ENCODE peak calls at places on chromosomes 16 and 17, in seven cellular contexts. J is fibroblast of lung, H is prostate gland, U is GM23338, Z is suprapubic skin, X is endodermal cell, A is heart right ventricle. W is an unnamed sample.

GRCh38 chr17:51475650-51476221 is 215.4 kb downstream of the UTP18 start:
- DNase-seq in Z (no peak), A (no peak), J (no peak), H (no peak), U (no peak), X (no peak), W (no peak)

GRCh38 chr17:50299776-50300175 is 25.5 kb downstream of the TMEM92 start:
- DNase-seq in H (no peak), J (no peak), A (no peak), Z (no peak), U (no peak), X (no peak), W (no peak)

GRCh38 chr16:9004183-9004582 is 40.5 kb upstream of the USP7 start:
- DNase-seq in U (no peak), H (no peak), A (no peak), J (no peak), X (no peak), Z (no peak), W (no peak)

GRCh38 chr17:78617371-78618061 is 40.3 kb upstream of the DNAH17 start:
- DNase-seq in U (no peak), H (no peak), A (no peak), Z (no peak), J (peak; percentile 23), X (no peak), W (no peak)

GRCh38 chr16:72884573-72884972 is 163.4 kb downstream of the ZFHX3 start:
- DNase-seq in U (no peak), X (no peak), Z (no peak), A (no peak), H (no peak), J (no peak), W (no peak)

GRCh38 chr16:83211711-83212110 is 584.9 kb downstream of the CDH13 start:
- DNase-seq in U (peak; percentile 16), Z (no peak), X (peak; percentile 58), H (no peak), J (no peak), A (no peak), W (no peak)

GRCh38 chr17:27929990-27930389 is 36.8 kb upstream of the LYRM9 start:
- DNase-seq in Z (no peak), J (peak; percentile 17), U (no peak), A (no peak), X (no peak), H (no peak), W (no peak)

GRCh38 chr16:2825049-2825742 is 4.9 kb upstream of the ZG16B start:
- DNase-seq in Z (peak; percentile 64), A (no peak), U (no peak), J (no peak), H (no peak), X (peak; percentile 33), W (no peak)

GRCh38 chr17:1037238-1037879 is 40.4 kb downstream of the TIMM22 start:
- DNase-seq in J (no peak), X (peak; percentile 47), Z (no peak), U (no peak), A (no peak), H (no peak), W (no peak)

GRCh38 chr17:47096343-47096742 is 92.8 kb downstream of the CDC27 start:
- DNase-seq in A (no peak), U (no peak), Z (no peak), H (no peak), X (no peak), J (no peak), W (no peak)

GRCh38 chr16:57876210-57876609 is 73.9 kb upstream of the KIFC3 start:
- DNase-seq in X (peak; percentile 6), A (no peak), H (no peak), J (no peak), Z (no peak), U (no peak), W (no peak)

GRCh38 chr17:16428098-16428882 is 12.9 kb downstream of the TRPV2 start:
- DNase-seq in H (no peak), Z (no peak), J (no peak), A (peak; percentile 47), X (peak; percentile 89), U (peak; percentile 83), W (peak; percentile 68)

GRCh38 chr17:48997103-48997826 is at the start of gene IGF2BP1:
- DNase-seq in H (no peak), Z (peak; percentile 64), A (no peak), U (peak; percentile 88), J (peak; percentile 68), X (peak; percentile 96), W (no peak)

GRCh38 chr16:23914935-23915549 is 79.3 kb downstream of the PRKCB start:
- DNase-seq in U (no peak), H (no peak), A (no peak), J (no peak), X (no peak), Z (no peak), W (no peak)

GRCh38 chr17:28306954-28307401 is 12.0 kb upstream of the TMEM97 start:
- DNase-seq in X (peak; percentile 88), J (no peak), Z (no peak), U (peak; percentile 76), H (no peak), A (no peak), W (no peak)

GRCh38 chr16:24645739-24646645 is 83.5 kb upstream of the TNRC6A start:
- DNase-seq in Z (no peak), X (no peak), A (no peak), J (peak; percentile 99), H (no peak), U (no peak), W (peak; percentile 22)

GRCh38 chr17:43542854-43543253 is 3.3 kb downstream of the ETV4 start:
- DNase-seq in X (no peak), H (no peak), Z (no peak), A (no peak), J (no peak), U (peak; percentile 32), W (no peak)

GRCh38 chr16:61413026-61413425 is 623.2 kb downstream of the CDH8 start:
- DNase-seq in H (no peak), X (peak; percentile 41), U (no peak), A (no peak), J (no peak), Z (no peak), W (no peak)

GRCh38 chr17:48608921-48609505 is 1.8 kb downstream of the HOXB7 start:
- DNase-seq in J (no peak), H (no peak), X (no peak), U (no peak), A (no peak), Z (no peak), W (no peak)

GRCh38 chr17:20066253-20066652 is 57.1 kb downstream of the SPECC1 start:
- DNase-seq in A (no peak), X (no peak), Z (no peak), U (no peak), J (peak; percentile 95), H (peak; percentile 40), W (no peak)

GRCh38 chr16:85420501-85421337 is 192.4 kb upstream of the GSE1 start:
- DNase-seq in X (peak; percentile 91), A (peak; percentile 72), J (peak; percentile 21), Z (no peak), H (no peak), U (peak; percentile 69), W (peak; percentile 65)
- H3K4me1 ChIP-seq in X (no peaks in the 10 kb centered on the region), A (peaks cover 18% of the 10 kb centered on the region), J (no peaks in the 10 kb centered on the region), Z (peaks cover 36% of the 10 kb centered on the region), H (peaks cover 2% of the 10 kb centered on the region), U (peaks cover 15% of the 10 kb centered on the region), W (peaks cover 16% of the 10 kb centered on the region)

DNA sequence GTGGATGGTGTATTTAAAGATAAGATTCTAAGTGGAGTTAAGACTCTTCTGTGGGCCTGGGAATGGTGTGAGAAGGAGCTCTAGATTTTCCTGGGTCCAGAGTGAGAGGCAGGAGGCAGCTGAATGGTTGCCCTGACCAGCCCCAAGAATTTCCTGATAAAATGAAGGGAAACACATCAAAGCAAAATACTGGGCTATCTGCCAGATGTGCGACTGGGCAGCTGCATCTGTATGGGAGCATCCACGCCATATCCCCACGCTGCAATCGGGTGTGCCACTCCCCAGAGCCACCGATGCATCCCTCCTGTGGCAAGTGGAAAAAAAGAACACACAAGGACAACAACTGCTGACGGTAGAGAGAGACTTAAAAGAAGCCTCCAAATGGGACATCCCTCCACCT is 84.3 kb upstream of the COX10 start:
- DNase-seq in J (no peak), X (peak; percentile 26), H (no peak), U (no peak), Z (no peak), A (no peak), W (no peak)
- TF ChIP-seq CTCF in J (no peak), X (no peak), H (no peak), U (no peak), Z (no peak), A (no peak), W (no peak)

GRCh38 chr17:81927653-81928496 is at the start of gene MAFG:
- DNase-seq in U (peak; percentile 97), Z (peak; percentile 96), J (peak; percentile 89), A (peak; percentile 93), H (peak; percentile 90), X (peak; percentile 99), W (peak; percentile 93)

GRCh38 chr17:81924557-81925532 is 2.7 kb downstream of the MAFG start:
- DNase-seq in J (no peak), Z (no peak), H (no peak), X (peak; percentile 91), U (peak; percentile 83), A (no peak), W (no peak)

GRCh38 chr17:81927145-81927652 is 336 bp downstream of the MAFG start:
- DNase-seq in U (no peak), A (no peak), J (no peak), Z (no peak), X (no peak), H (no peak), W (no peak)

GRCh38 chr17:81925860-81926450 is 1.6 kb downstream of the MAFG start:
- DNase-seq in J (no peak), X (no peak), Z (no peak), A (no peak), H (no peak), U (no peak), W (no peak)

GRCh38 chr17:81926451-81927144 is 937 bp downstream of the MAFG start:
- DNase-seq in U (peak; percentile 79), H (peak; percentile 51), X (peak; percentile 91), Z (no peak), J (peak; percentile 82), A (peak; percentile 78), W (peak; percentile 93)
- H3K4me1 ChIP-seq in U (peaks cover 26% of the 10 kb centered on the region), H (peaks cover 22% of the 10 kb centered on the region), X (peaks cover 22% of the 10 kb centered on the region), Z (peaks cover 69% of the 10 kb centered on the region), J (peaks cover 23% of the 10 kb centered on the region), A (peaks cover 61% of the 10 kb centered on the region), W (peaks cover 23% of the 10 kb centered on the region)

DNA sequence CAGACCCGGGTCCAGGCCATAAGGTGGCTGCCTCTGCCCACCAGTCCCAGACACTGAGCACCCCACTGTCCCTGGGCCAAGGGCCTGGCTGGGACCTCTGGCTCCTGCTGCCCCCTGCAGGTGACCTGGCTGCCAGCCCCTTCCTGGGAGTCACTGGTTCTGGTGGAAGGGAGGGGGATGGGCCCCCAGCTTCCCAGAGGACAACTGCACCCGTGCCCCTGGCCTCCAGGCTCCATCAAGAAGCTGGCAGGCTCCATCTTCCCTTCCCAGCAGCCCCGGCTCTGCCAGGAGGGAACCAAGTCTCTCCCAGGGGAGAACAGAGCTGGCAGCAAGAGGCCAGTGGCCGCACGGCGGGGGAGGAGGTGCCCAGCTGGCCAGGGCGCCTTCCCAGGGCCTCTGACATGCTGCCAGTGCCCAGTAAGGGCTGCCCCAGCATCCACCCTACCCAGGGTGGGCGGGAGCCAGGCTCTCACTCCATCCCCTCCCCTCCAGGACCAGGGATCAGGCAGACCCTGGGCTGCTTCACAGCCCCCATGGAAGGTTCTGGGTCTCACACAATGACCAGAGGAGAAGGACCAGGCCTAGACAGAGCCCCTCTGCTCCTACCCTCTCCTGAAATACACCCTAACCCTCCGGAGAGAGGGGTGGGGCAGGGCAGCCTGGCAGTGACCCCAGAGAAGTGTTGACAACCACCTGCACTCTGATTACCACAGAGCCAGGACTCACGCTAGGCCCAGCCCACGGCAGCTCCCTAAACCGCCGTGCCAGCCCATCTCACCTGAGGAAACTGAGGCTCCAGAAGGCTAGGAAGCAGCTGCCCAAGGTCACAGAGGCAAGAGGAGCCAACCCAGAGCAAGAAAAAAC is 3.6 kb downstream of the CLUH start:
- DNase-seq in Z (no peak), H (no peak), U (peak; percentile 79), X (peak; percentile 94), J (no peak), A (peak; percentile 83), W (no peak)
- TF ChIP-seq CTCF in Z (peak; percentile 39), H (no peak), U (peak; percentile 83), X (peak; percentile 88), J (peak; percentile 23), A (peak; percentile 47), W (peak; percentile 23)

W was measured in colonic mucosa.